ENCODE peak calls at places on chromosomes 16 and 17, in four cellular contexts. L is mammary epithelial cell, M is H1, X is HCT116. G is an unnamed sample.

GRCh38 chr17:38333635-38334295 is 10.0 kb downstream of the GPR179 start:
- DNase-seq in L (no peak), X (no peak), M (peak; percentile 54), G (peak; percentile 28)

GRCh38 chr17:31283841-31284240 is 13.2 kb downstream of the OMG start:
- DNase-seq in M (no peak), X (no peak), L (no peak), G (no peak)

GRCh38 chr17:40319651-40320550 is 10.9 kb downstream of the RARA start:
- DNase-seq in M (no peak), L (no peak), X (no peak), G (no peak)

GRCh38 chr16:48911700-48912099 is 301.7 kb upstream of the N4BP1 start:
- DNase-seq in L (no peak), X (peak; percentile 12), M (no peak), G (no peak)

GRCh38 chr17:49587366-49588073 is 11.8 kb downstream of the NXPH3 start:
- DNase-seq in M (no peak), L (no peak), X (no peak), G (no peak)

GRCh38 chr17:61803216-61803615 is 60.1 kb downstream of the BRIP1 start:
- DNase-seq in L (no peak), M (no peak), X (no peak), G (no peak)

GRCh38 chr17:73013299-73013698 is 79.2 kb downstream of the SLC39A11 start:
- DNase-seq in L (no peak), X (no peak), M (no peak), G (no peak)

GRCh38 chr17:2996938-2997670 is 66.3 kb downstream of the OR1D5 start:
- DNase-seq in M (no peak), L (no peak), X (no peak), G (no peak)

GRCh38 chr17:30345527-30346075 is 11.7 kb upstream of the TMIGD1 start:
- DNase-seq in M (no peak), L (peak; percentile 39), X (no peak), G (no peak)

GRCh38 chr17:3669085-3669347 is 404 bp downstream of the EMC6 start:
- DNase-seq in X (no peak), M (no peak), L (no peak), G (no peak)

GRCh38 chr17:28544402-28545140 is 7.9 kb downstream of the UNC119 start:
- DNase-seq in L (no peak), M (no peak), X (no peak), G (no peak)

GRCh38 chr16:53881371-53881770 is 177.4 kb downstream of the FTO start:
- DNase-seq in M (no peak), L (peak; percentile 93), X (peak; percentile 44), G (no peak)

GRCh38 chr16:31073073-31073822 is 792 bp downstream of the ZNF668 start:
- DNase-seq in M (peak; percentile 68), L (peak; percentile 91), X (peak; percentile 82), G (peak; percentile 96)

GRCh38 chr16:67661101-67661661 is 421 bp downstream of the PARD6A start:
- DNase-seq in X (no peak), L (peak; percentile 48), M (no peak), G (no peak)

GRCh38 chr16:79677799-79678525 is 77.4 kb upstream of the MAF start:
- DNase-seq in X (no peak), M (no peak), L (peak; percentile 66), G (no peak)

GRCh38 chr17:40095944-40096791 is 4.2 kb downstream of the NR1D1 start:
- DNase-seq in M (no peak), L (no peak), X (no peak), G (no peak)

GRCh38 chr16:11290102-11290893 is 9.2 kb upstream of the PRM1 start:
- DNase-seq in L (no peak), M (no peak), X (no peak), G (no peak)

GRCh38 chr16:49556252-49557069 is 182.9 kb downstream of the C16orf78 start:
- DNase-seq in X (peak; percentile 4), M (no peak), L (no peak), G (peak; percentile 66)

GRCh38 chr16:75550211-75550662 is 5.8 kb downstream of the TMEM231 start:
- DNase-seq in M (peak; percentile 58), X (no peak), L (peak; percentile 88), G (peak; percentile 61)

GRCh38 chr16:870856-871561 is 70.5 kb upstream of the GNG13 start:
- DNase-seq in L (no peak), X (no peak), M (no peak), G (no peak)

GRCh38 chr16:65538945-65539344 is 417.1 kb upstream of the CDH11 start:
- DNase-seq in L (no peak), X (no peak), M (no peak), G (no peak)

GRCh38 chr16:68073902-68074760 is 11.0 kb upstream of the NFATC3 start:
- DNase-seq in X (no peak), M (no peak), L (no peak), G (no peak)

GRCh38 chr16:49274936-49275730 is 6.5 kb downstream of the CBLN1 start:
- DNase-seq in X (no peak), M (no peak), L (no peak), G (no peak)

GRCh38 chr17:48102700-48103378 is 1.6 kb upstream of the CBX1 start:
- DNase-seq in L (no peak), M (no peak), X (no peak), G (no peak)

GRCh38 chr17:43584666-43585102 is 38.5 kb upstream of the ETV4 start:
- DNase-seq in M (no peak), X (no peak), L (no peak), G (no peak)

GRCh38 chr16:28263305-28263704 is 29.0 kb upstream of the SBK1 start:
- DNase-seq in M (no peak), L (no peak), X (no peak), G (no peak)

GRCh38 chr17:14784997-14785696 is 480.0 kb downstream of the PMP22 start:
- DNase-seq in M (no peak), L (peak; percentile 40), X (no peak), G (no peak)

GRCh38 chr16:58031016-58031800 is 5.7 kb downstream of the MMP15 start:
- DNase-seq in L (no peak), M (no peak), X (no peak), G (no peak)

GRCh38 chr16:3729161-3730112 is 12.1 kb upstream of the TRAP1 start:
- DNase-seq in X (no peak), L (no peak), M (no peak), G (no peak)

GRCh38 chr16:69328854-69329316 is 1.5 kb downstream of the PDF start:
- DNase-seq in X (no peak), M (no peak), L (peak; percentile 62), G (peak; percentile 46)

DNA sequence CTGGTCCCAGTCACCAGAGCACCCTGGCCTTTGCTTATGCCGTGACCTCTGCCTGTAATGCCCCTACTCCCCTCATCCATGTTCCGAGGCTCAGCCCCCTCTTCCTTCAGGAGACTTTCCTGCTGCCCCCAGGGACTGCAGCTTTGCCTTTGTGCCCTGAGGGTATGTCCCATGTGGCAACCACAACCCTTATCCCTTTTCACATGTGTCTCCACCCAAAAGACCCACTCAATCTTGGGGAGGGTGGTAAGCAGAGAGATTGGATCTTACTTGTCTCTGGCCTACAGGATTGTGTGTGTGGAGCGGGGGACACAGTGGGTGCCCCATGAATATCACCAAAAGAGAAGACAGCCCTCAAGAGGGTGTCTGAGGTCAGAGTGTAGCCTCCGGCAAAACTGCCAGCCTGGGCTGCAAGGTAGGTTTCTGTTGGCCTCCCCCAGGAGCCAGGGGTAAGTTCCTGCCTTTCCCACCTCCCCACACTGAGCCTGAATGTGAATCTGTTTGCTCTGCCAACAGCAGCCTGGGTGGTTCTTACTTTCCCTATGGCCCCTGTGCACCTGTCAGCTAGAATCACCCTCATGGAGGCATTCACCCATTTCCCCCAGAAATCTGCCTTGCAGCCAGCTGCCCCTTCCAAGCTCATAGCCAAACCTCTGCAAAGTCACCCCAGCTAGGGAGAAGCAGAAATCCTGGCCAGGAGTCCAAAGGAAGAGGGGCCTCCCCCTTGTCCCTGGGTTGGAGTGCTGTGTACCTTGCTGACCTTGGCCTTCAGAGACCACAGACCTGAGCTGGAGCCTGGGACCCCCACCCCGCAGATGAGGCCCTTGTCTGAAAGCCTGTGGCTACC is 11.5 kb upstream of the C17orf113 start:
- DNase-seq in L (no peak), M (no peak), X (no peak), G (no peak)
- H3K27ac ChIP-seq in L (no peak overlapping the region), M (no peak overlapping the region), X (no peak overlapping the region), G (no peak overlapping the region)

GRCh38 chr16:20806168-20807050 is at the start of the genes ERI2 and REXO5:
- DNase-seq in M (peak; percentile 72), L (peak; percentile 94), X (peak; percentile 91), G (peak; percentile 97)
- H3K4me1 ChIP-seq in M (peaks cover 3% of the 10 kb centered on the region), L (peaks cover 11% of the 10 kb centered on the region), X (peaks cover 8% of the 10 kb centered on the region), G (peaks cover 6% of the 10 kb centered on the region)

GRCh38 chr16:83942815-83943515 is 10.1 kb upstream of the OSGIN1 start:
- DNase-seq in L (no peak), X (no peak), M (no peak), G (no peak)

GRCh38 chr16:83940630-83941378 is 12.2 kb upstream of the OSGIN1 start:
- DNase-seq in M (no peak), L (no peak), X (no peak), G (no peak)

GRCh38 chr16:83940157-83940556 is 12.9 kb upstream of the OSGIN1 start:
- DNase-seq in L (no peak), M (no peak), X (no peak), G (no peak)

GRCh38 chr16:83943516-83944050 is 9.5 kb upstream of the OSGIN1 start:
- DNase-seq in M (no peak), L (no peak), X (no peak), G (no peak)

GRCh38 chr16:83942074-83942473 is 11.0 kb upstream of the OSGIN1 start:
- DNase-seq in M (no peak), L (no peak), X (no peak), G (no peak)
- TF ChIP-seq EZH2 in M (no peak), L (no peak), X (no peak), G (no peak)

GRCh38 chr17:81026266-81027036 is 8.5 kb upstream of the BAIAP2 start:
- DNase-seq in X (no peak), M (no peak), L (no peak), G (no peak)

GRCh38 chr17:81025065-81025751 is 9.7 kb upstream of the BAIAP2 start:
- DNase-seq in M (no peak), X (no peak), L (no peak), G (no peak)

GRCh38 chr17:81027591-81028505 is 7.1 kb upstream of the BAIAP2 start:
- DNase-seq in M (no peak), L (no peak), X (no peak), G (no peak)

GRCh38 chr17:81027038-81027437 is 7.9 kb upstream of the BAIAP2 start:
- DNase-seq in L (no peak), M (no peak), X (no peak), G (no peak)

DNA sequence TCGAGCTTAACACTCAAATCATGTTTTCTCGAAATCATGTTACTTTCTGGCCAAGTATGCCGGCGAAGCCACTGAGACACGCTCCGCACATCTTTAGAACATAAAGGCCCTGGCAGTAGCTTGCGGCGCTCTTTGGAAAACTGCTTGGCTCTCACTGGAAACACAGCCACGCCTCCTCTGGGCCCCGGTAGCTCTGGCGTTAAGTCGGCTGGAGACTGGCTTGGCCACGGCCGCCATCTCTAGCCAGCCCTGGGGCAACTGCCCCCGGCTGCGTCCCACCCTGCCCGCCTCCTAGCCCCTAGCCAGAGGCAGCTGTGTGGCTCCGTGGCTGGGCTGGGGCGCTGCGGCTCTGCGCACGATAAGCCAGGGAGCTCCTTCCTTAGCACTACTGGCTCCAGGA is 9.2 kb upstream of the BAIAP2 start:
- DNase-seq in M (no peak), X (no peak), L (no peak), G (no peak)
- H3K27ac ChIP-seq in M (no peak overlapping the region), X (no peak overlapping the region), L (no peak overlapping the region), G (no peak overlapping the region)

GRCh38 chr17:55731586-55732250 is 9.1 kb upstream of the TMEM100 start:
- DNase-seq in M (no peak), L (no peak), X (no peak), G (peak; percentile 80)
- H3K4me1 ChIP-seq in M (peaks cover 14% of the 10 kb centered on the region), L (peaks cover 27% of the 10 kb centered on the region), X (no peaks in the 10 kb centered on the region), G (peaks cover 80% of the 10 kb centered on the region)